ENCODE peak calls at places on chromosome 19, in five cellular contexts. A is ovary; J is naive thymus-derived CD8-positive, alpha-beta T cell; V is HEK293T; X is cardiac muscle cell. N is an unnamed sample.

GRCh38 chr19:46481947-46482346 is 10.6 kb upstream of the PNMA8A start:
- DNase-seq in A (no peak), X (peak), J (no peak), V (no peak), N (no peak)

GRCh38 chr19:6000228-6000847 is 22.4 kb upstream of the RANBP3 start:
- DNase-seq in J (no peak), A (no peak), V (no peak), X (no peak), N (no peak)

GRCh38 chr19:48915757-48916156 is 15.6 kb downstream of the NUCB1 start:
- DNase-seq in V (no peak), X (no peak), J (no peak), A (no peak), N (no peak)

GRCh38 chr19:58000677-58001076 is 1.9 kb downstream of the ZNF606 start:
- DNase-seq in J (no peak), V (no peak), X (no peak), A (no peak), N (no peak)

GRCh38 chr19:53606031-53606430 is 25.8 kb upstream of the DPRX start:
- DNase-seq in A (no peak), X (no peak), J (no peak), V (no peak), N (no peak)

GRCh38 chr19:48351341-48351752 is 12.4 kb downstream of the TMEM143 start:
- DNase-seq in V (peak), A (peak), X (peak), J (peak), N (peak)

GRCh38 chr19:49272204-49272603 is 52.8 kb downstream of the SLC6A16 start:
- DNase-seq in X (peak), J (no peak), V (no peak), A (no peak), N (no peak)

GRCh38 chr19:18608805-18609716 is 2.5 kb upstream of the CRLF1 start:
- DNase-seq in X (no peak), A (no peak), J (no peak), V (no peak), N (no peak)

GRCh38 chr19:495440-496332 is 600 bp upstream of the MADCAM1 start:
- DNase-seq in J (peak), A (no peak), X (peak), V (peak), N (no peak)

GRCh38 chr19:37074819-37075362 is 3.3 kb upstream of the ZNF420 start:
- DNase-seq in J (no peak), A (no peak), X (no peak), V (no peak), N (no peak)